ENCODE peak calls at places on chromosomes 2 and 18, in ten cellular contexts. L is neuronal stem cell; N is stomach; V is esophagus muscularis mucosa; C is iPS DF 6.9; S is naive thymus-derived CD4-positive, alpha-beta T cell; J is IMR-90; F is heart left ventricle; T is aorta; A is brain microvascular endothelial cell. R is an unnamed sample.
A peak's percentile ranks its signal among the peaks of the same experiment; 100 is the strongest.

GRCh38 chr2:85577386-85578242 is at the start of gene VAMP8:
- DNase-seq in L (no peak), N (peak; percentile 87), V (no peak), C (peak; percentile 52), S (peak; percentile 44), J (no peak), F (peak; percentile 75), T (peak; percentile 72), A (no peak), R (peak; percentile 77)

GRCh38 chr18:63808125-63808524 is 32.9 kb downstream of the SERPINB7 start:
- DNase-seq in L (no peak), N (no peak), V (no peak), C (no peak), S (no peak), J (no peak), F (no peak), T (no peak), A (no peak), R (no peak)

GRCh38 chr18:3350566-3351527 is 88.9 kb downstream of the MYL12B start:
- DNase-seq in L (no peak), N (no peak), V (no peak), C (no peak), S (no peak), J (peak; percentile 23), F (no peak), T (no peak), A (no peak), R (no peak)

GRCh38 chr2:99524056-99524455 is 34.2 kb upstream of the REV1 start:
- DNase-seq in L (peak; percentile 9), N (no peak), V (no peak), C (no peak), S (no peak), J (no peak), F (no peak), T (no peak), A (no peak), R (no peak)

GRCh38 chr2:184628051-184628450 is 29.7 kb downstream of the ZNF804A start:
- DNase-seq in L (no peak), N (no peak), V (no peak), C (no peak), S (no peak), J (no peak), F (no peak), T (no peak), A (no peak), R (no peak)

GRCh38 chr2:10680957-10681356 is 8.8 kb downstream of the NOL10 start:
- DNase-seq in L (no peak), N (no peak), V (no peak), C (no peak), S (no peak), J (peak; percentile 55), F (no peak), T (no peak), A (no peak), R (no peak)

GRCh38 chr2:127047716-127048617 is 59.0 kb downstream of the BIN1 start:
- DNase-seq in L (no peak), N (peak; percentile 24), V (no peak), C (no peak), S (no peak), J (no peak), F (peak; percentile 37), T (peak; percentile 46), A (no peak), R (no peak)

GRCh38 chr2:9465170-9465569 is 9.2 kb upstream of the IAH1 start:
- DNase-seq in L (no peak), N (no peak), V (no peak), C (no peak), S (no peak), J (no peak), F (no peak), T (no peak), A (no peak), R (no peak)

GRCh38 chr2:145044506-145044905 is 524.6 kb upstream of the ZEB2 start:
- DNase-seq in L (no peak), N (no peak), V (no peak), C (no peak), S (no peak), J (no peak), F (no peak), T (no peak), A (no peak), R (no peak)

GRCh38 chr18:55324166-55324565 is 263.8 kb downstream of the TCF4 start:
- DNase-seq in L (no peak), N (no peak), V (no peak), C (no peak), S (no peak), J (no peak), F (no peak), T (no peak), A (no peak), R (no peak)

GRCh38 chr2:65499216-65499615 is 66.8 kb upstream of the SPRED2 start:
- DNase-seq in L (no peak), N (no peak), V (no peak), C (no peak), S (no peak), J (no peak), F (no peak), T (no peak), A (no peak), R (no peak)

GRCh38 chr2:217839750-217840107 is 163.1 kb downstream of the TNS1 start:
- DNase-seq in L (no peak), N (no peak), V (no peak), C (no peak), S (no peak), J (no peak), F (peak; percentile 42), T (no peak), A (no peak), R (no peak)

GRCh38 chr2:59297829-59298228 is 1056.7 kb upstream of the FANCL start:
- DNase-seq in L (no peak), N (no peak), V (no peak), C (no peak), S (no peak), J (no peak), F (no peak), T (no peak), A (no peak), R (no peak)

GRCh38 chr18:46226461-46226860 is 122.3 kb downstream of the HAUS1 start:
- DNase-seq in L (no peak), N (no peak), V (no peak), C (no peak), S (no peak), J (peak; percentile 51), F (no peak), T (no peak), A (peak; percentile 17), R (no peak)

GRCh38 chr2:134132487-134132857 is 121.4 kb upstream of the MGAT5 start:
- DNase-seq in L (no peak), N (no peak), V (no peak), C (no peak), S (no peak), J (no peak), F (no peak), T (no peak), A (no peak), R (no peak)

GRCh38 chr2:134133622-134134312 is 120.1 kb upstream of the MGAT5 start:
- DNase-seq in L (no peak), N (no peak), V (no peak), C (no peak), S (no peak), J (no peak), F (no peak), T (no peak), A (no peak), R (no peak)

GRCh38 chr2:134134827-134135226 is 119.0 kb upstream of the MGAT5 start:
- DNase-seq in L (no peak), N (no peak), V (no peak), C (no peak), S (no peak), J (no peak), F (no peak), T (no peak), A (no peak), R (no peak)

GRCh38 chr2:134135793-134136192 is 118.1 kb upstream of the MGAT5 start:
- DNase-seq in L (no peak), N (no peak), V (no peak), C (no peak), S (no peak), J (no peak), F (no peak), T (no peak), A (no peak), R (no peak)

DNA sequence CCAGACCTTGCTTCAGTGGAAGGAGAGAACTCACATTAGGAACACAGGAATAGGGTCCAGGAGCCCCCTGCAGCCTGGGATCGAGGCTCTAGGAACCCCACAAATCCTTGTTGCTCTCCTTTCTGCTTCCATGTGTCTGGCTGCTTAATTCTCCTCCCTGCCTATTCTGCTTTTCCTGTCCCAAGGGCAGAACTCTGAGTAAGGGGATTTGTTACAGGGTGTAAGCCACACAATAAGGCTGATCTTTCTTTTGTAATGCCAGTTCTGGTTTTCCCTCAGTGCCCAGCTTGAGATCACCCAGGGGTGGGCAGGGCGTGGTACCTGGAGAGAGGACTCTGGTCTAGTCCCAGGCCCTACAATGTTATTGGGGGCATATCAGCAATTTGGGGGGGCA is 119.6 kb upstream of the MGAT5 start:
- DNase-seq in L (no peak), N (no peak), V (no peak), C (no peak), S (no peak), J (no peak), F (no peak), T (no peak), A (no peak), R (no peak)
- H3K4me3 ChIP-seq in L (no peak overlapping the region), N (no peak overlapping the region), V (no peak overlapping the region), C (no peak overlapping the region), S (no peak overlapping the region), J (no peak overlapping the region), F (no peak overlapping the region), T (no peak overlapping the region), A (no peak overlapping the region), R (no peak overlapping the region)

DNA sequence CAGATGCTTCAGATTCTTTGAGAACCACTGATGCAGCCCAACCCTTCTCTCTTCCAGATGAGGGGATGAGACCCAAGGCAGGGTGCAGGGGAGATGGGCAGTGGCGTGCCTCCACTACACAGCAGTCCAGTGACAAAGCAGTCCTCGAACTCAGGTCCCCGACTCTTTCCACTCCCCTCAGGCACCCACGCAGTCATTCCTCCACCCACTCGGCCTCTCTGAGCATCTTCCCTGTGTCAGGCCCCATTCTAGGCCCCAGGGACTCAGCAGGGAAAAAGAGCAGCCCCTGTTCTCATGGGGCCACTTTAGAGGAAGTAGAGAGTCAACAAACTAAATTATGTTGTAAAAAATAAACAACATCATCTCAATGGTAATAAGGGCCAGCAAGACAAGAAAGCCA is 15.2 kb downstream of the KCNK3 start:
- DNase-seq in L (no peak), N (no peak), V (no peak), C (no peak), S (no peak), J (no peak), F (no peak), T (no peak), A (no peak), R (no peak)
- H3K27ac ChIP-seq in L (no peak overlapping the region), N (no peak overlapping the region), V (no peak overlapping the region), C (no peak overlapping the region), S (no peak overlapping the region), J (no peak overlapping the region), F (peak overlapping the region; percentile 34), T (no peak overlapping the region), A (no peak overlapping the region), R (no peak overlapping the region)

GRCh38 chr18:74512321-74513053 is 16.3 kb downstream of the CNDP2 start:
- DNase-seq in L (no peak), N (peak; percentile 20), V (no peak), C (no peak), S (no peak), J (no peak), F (no peak), T (no peak), A (no peak), R (no peak)
- H3K36me3 ChIP-seq in L (peaks cover 71% of the 10 kb centered on the region), N (peaks cover 100% of the 10 kb centered on the region), V (peaks cover 89% of the 10 kb centered on the region), C (peaks cover 55% of the 10 kb centered on the region), S (peaks cover 33% of the 10 kb centered on the region), J (peaks cover 67% of the 10 kb centered on the region), F (peaks cover 92% of the 10 kb centered on the region), T (peaks cover 17% of the 10 kb centered on the region), A (peaks cover 56% of the 10 kb centered on the region), R (peaks cover 94% of the 10 kb centered on the region)

GRCh38 chr2:135002836-135003235 is 44.4 kb downstream of the MAP3K19 start:
- DNase-seq in L (no peak), N (no peak), V (no peak), C (no peak), S (no peak), J (no peak), F (no peak), T (no peak), A (no peak), R (no peak)
- H3K4me3 ChIP-seq in L (no peak overlapping the region), N (no peak overlapping the region), V (no peak overlapping the region), C (no peak overlapping the region), S (no peak overlapping the region), J (no peak overlapping the region), F (no peak overlapping the region), T (no peak overlapping the region), A (no peak overlapping the region), R (no peak overlapping the region)